ENCODE peak calls at places on chromosomes 3 and 15, in four cellular contexts. J is transverse colon, S is HepG2, W is breast epithelium. C is an unnamed sample.

GRCh38 chr15:90000175-90000923 is 775 bp upstream of the ZNF710 start:
- DNase-seq in J (peak), S (no peak), W (no peak), C (peak)

GRCh38 chr15:40930430-40931299 is 1.5 kb downstream of the DLL4 start:
- DNase-seq in J (peak), S (peak), W (no peak), C (no peak)

GRCh38 chr3:80079886-80080285 is 312.1 kb upstream of the ROBO1 start:
- DNase-seq in J (no peak), S (no peak), W (no peak), C (no peak)

GRCh38 chr3:10822708-10823515 is 6.9 kb downstream of the SLC6A11 start:
- DNase-seq in J (no peak), S (peak), W (no peak), C (no peak)

GRCh38 chr3:188253800-188254452 is 100.0 kb downstream of the LPP start:
- DNase-seq in J (no peak), S (no peak), W (no peak), C (no peak)

GRCh38 chr3:102715030-102715697 is 280.3 kb downstream of the ZPLD1 start:
- DNase-seq in J (no peak), S (no peak), W (no peak), C (peak)

GRCh38 chr3:102441832-102442231 is 7.0 kb downstream of the ZPLD1 start:
- DNase-seq in J (no peak), S (no peak), W (no peak), C (no peak)

GRCh38 chr15:63945005-63945788 is 101.1 kb downstream of the DAPK2 start:
- DNase-seq in J (peak), S (peak), W (peak), C (peak)

GRCh38 chr15:31016446-31016915 is 25.1 kb upstream of the MTMR10 start:
- DNase-seq in J (no peak), S (no peak), W (no peak), C (no peak)

GRCh38 chr3:187679638-187680396 is 9.6 kb upstream of the SST start:
- DNase-seq in J (peak), S (peak), W (peak), C (peak)

GRCh38 chr15:56032366-56032765 is 39.0 kb upstream of the NEDD4 start:
- DNase-seq in J (no peak), S (peak), W (no peak), C (no peak)

GRCh38 chr15:30791776-30792175 is 111.9 kb upstream of the FAN1 start:
- DNase-seq in J (no peak), S (no peak), W (no peak), C (no peak)

GRCh38 chr3:22887664-22888291 is 315.3 kb upstream of the UBE2E2 start:
- DNase-seq in J (peak), S (no peak), W (no peak), C (peak)

GRCh38 chr15:88920186-88920891 is 7.2 kb upstream of the MFGE8 start:
- DNase-seq in J (no peak), S (no peak), W (no peak), C (no peak)

GRCh38 chr3:81651139-81651538 is 110.3 kb downstream of the GBE1 start:
- DNase-seq in J (no peak), S (no peak), W (no peak), C (no peak)

GRCh38 chr15:65638681-65639089 is 16.9 kb downstream of the SLC24A1 start:
- DNase-seq in J (no peak), S (peak), W (no peak), C (peak)

GRCh38 chr3:107421881-107422280 is 44.6 kb downstream of the CCDC54 start:
- DNase-seq in J (no peak), S (no peak), W (no peak), C (no peak)

GRCh38 chr3:16338124-16338523 is 73.1 kb downstream of the OXNAD1 start:
- DNase-seq in J (peak), S (no peak), W (no peak), C (peak)

GRCh38 chr3:139557041-139557440 is 17.5 kb upstream of the RBP1 start:
- DNase-seq in J (no peak), S (no peak), W (no peak), C (no peak)

GRCh38 chr3:68986496-68987208 is 26.8 kb downstream of the EOGT start:
- DNase-seq in J (no peak), S (no peak), W (no peak), C (no peak)

GRCh38 chr3:75863878-75864277 is 78.5 kb upstream of the ZNF717 start:
- DNase-seq in J (no peak), S (no peak), W (no peak), C (no peak)

GRCh38 chr15:23441204-23441603 is 5.8 kb downstream of the GOLGA6L2 start:
- DNase-seq in J (no peak), S (no peak), W (no peak), C (no peak)

GRCh38 chr3:20451170-20451569 is 265.2 kb upstream of the SGO1 start:
- DNase-seq in J (no peak), S (no peak), W (no peak), C (no peak)

GRCh38 chr3:35537265-35537664 is 102.1 kb upstream of the ARPP21 start:
- DNase-seq in J (no peak), S (no peak), W (no peak), C (no peak)

GRCh38 chr3:186882881-186883685 is 40.6 kb downstream of the ADIPOQ start:
- DNase-seq in J (no peak), S (peak), W (no peak), C (no peak)

GRCh38 chr3:156837130-156837529 is 11.0 kb downstream of the LEKR1 start:
- DNase-seq in J (no peak), S (no peak), W (no peak), C (no peak)

GRCh38 chr3:124934577-124934976 is at the start of gene MUC13:
- DNase-seq in J (no peak), S (peak), W (no peak), C (no peak)

GRCh38 chr3:46711305-46711704 is 6.4 kb downstream of the PRSS50 start:
- DNase-seq in J (no peak), S (peak), W (peak), C (no peak)

GRCh38 chr15:76932090-76932966 is 779 bp downstream of the RCN2 start:
- DNase-seq in J (no peak), S (no peak), W (no peak), C (no peak)

GRCh38 chr3:136783708-136784191 is 31.6 kb upstream of the STAG1 start:
- DNase-seq in J (no peak), S (no peak), W (no peak), C (no peak)

GRCh38 chr3:1350885-1351284 is 258.1 kb downstream of the CNTN6 start:
- DNase-seq in J (no peak), S (no peak), W (no peak), C (no peak)

DNA sequence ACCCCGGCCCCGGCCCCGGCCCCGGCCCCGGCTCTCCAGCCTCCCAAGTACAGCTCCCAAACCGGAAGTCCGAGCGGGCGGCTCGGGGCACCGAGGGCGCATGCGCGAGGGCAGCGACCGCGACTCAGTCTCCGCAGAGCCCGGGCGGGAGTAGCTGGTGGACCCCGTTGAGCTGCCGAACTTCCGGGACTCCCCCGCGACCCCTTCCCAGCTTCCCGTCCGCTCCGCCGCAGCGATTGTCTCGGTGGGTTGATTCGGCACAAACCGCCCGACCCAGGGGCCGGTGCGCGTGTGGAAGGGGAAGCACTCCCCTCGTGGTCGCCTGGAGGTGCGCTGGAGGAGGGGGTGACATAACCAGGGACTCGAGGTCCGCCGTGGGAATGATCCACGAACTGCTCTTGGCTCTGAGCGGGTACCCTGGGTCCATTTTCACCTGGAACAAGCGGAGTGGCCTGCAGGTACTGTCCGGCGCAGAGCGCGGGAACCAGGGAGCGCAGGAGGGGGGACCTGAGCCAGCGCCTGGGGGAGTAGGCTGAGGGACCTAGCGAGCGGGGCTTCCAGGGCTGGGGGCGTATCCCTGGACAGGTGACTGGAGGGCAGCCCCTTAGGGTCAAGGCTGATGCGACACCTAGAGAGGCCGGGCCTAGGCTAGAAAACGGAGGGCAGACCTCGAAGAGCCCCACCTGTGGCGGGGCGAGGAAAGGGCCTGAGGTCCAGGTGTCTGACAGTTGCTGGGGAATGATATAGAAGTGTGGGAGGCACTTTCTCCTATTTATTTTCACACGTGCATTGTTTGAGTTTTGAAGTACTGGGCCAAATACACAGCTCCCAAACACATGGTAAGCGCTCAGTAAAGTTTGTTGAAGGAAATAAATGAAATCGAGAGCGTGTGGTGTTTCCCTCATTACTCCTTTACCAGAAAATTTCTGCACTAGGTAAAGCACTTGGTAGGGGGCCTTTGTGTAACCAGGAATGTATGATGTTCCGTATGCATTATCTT is at the start of the genes TUBGCP4 and ZSCAN29:
- DNase-seq in J (peak), S (peak), W (peak), C (peak)
- TF ChIP-seq POLR2AphosphoS5 in J (no peak), S (peak), W (peak), C (peak)

DNA sequence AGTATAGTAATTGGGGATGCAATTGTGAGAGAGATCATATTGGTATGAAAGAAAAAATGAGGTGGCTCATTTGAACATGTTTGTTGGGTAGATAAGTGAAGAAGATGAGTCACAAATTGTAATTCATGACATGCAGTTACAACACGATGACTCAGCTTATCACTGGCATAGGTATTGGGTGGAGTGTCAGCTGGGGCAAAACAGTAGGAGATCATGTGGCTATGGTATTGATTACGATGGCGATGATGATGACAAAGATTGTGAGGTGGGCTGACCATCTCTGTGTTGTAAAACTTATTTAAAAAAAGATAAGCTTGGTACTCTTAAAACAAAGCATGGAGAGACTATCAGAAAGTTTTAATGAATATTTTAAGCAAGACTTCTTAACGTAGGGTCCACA is 11.6 kb upstream of the DPH6 start:
- DNase-seq in J (no peak), S (peak), W (no peak), C (no peak)
- H3K27ac ChIP-seq in J (no peak), S (no peak), W (no peak), C (no peak)

GRCh38 chr3:185582236-185582635 is 3.9 kb upstream of the SENP2 start:
- DNase-seq in J (no peak), S (no peak), W (no peak), C (no peak)
- TF ChIP-seq POLR2AphosphoS5 in J (no peak), S (no peak), W (no peak), C (no peak)

GRCh38 chr3:39220551-39221530 is 28.4 kb upstream of the XIRP1 start:
- DNase-seq in J (no peak), S (no peak), W (no peak), C (no peak)
- H3K27ac ChIP-seq in J (no peak), S (no peak), W (no peak), C (no peak)

DNA sequence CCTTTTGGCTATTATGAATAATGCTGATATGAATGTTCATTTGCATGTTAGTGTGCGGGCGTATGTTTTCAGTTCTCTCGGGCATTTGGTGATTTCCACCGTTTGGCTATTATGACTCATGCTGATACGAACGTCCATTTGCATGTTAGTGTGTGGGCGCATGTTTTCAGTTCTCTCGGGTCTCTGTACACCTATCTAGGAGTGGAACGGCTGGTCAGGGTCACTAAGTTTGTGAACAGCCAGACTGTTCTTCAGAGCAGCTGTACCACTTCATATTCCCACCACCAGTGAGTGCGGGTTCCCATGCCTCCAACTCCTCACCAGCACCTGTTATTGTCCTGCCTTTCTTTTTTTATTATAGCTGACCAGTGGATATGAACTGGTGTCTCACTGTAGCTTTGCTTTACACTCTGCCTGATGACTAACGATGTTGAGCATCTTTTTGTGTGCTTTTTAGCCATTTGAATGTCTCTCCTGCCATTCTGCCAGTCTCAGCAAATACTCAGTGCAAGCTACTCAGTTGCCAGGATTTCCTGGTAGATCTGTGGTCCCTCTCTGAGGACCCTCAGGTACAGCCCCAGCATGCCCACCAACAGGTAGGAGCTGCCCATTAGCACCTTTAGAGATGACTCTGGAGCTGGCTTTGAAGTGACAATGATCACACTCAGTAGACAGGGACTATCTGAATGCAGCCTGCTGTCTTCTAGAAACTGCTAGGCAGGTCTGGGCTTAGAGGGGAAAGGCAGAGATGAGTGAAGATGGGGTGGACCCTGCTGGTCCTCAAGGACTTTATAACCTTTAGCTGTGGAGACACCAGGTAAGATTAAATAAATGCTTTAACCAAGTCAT is 141.1 kb downstream of the XXYLT1 start:
- DNase-seq in J (no peak), S (no peak), W (no peak), C (no peak)
- TF ChIP-seq POLR2AphosphoS5 in J (no peak), S (no peak), W (no peak), C (no peak)

GRCh38 chr15:36753173-36753572 is 173.7 kb downstream of the CDIN1 start:
- DNase-seq in J (no peak), S (no peak), W (no peak), C (no peak)
- H3K27ac ChIP-seq in J (no peak), S (no peak), W (no peak), C (no peak)

DNA sequence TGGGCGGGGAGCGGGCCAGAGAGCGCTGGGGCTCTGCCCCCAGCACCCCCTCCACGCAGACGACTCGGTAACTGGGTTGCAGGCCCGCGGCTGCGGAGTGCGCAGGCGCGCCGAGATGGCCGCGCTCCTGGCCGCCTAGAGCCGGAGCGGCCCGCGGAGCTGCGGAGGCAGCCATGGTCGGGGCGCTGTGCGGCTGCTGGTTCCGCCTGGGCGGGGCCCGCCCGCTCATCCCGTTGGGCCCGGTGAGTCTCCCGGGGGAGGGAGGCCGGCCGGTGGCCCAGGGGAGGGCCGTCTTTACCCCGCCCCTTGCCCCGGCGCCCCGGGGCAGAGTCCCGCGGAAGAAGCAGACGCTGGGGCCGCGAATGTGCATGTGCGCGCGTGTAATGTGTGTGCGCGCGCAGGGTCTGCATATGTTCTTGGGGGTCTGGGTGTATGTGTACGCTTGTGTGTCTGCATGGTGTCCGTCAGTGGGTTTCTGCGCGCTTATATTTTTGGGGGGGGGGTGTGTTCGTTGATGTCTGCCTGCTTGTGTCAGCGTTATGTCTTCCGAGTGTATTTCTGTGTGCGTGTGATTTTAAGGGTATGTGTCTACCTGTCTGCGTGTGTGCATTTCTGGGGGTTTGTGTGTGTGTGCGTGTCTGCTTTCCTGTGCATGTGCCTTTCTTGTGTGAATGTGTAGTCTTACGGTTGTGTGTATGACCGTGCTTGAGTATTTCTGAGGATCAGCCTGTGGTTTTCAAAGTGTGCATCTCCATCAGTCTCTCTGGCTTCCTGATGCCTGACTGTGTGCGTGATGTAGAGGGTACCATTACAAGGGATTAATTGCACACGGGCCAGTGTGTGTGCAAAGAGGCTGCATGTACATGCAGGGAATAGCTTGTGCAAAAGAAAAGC is at the start of gene ABHD14A:
- DNase-seq in J (peak), S (peak), W (peak), C (peak)
- TF ChIP-seq POLR2AphosphoS5 in J (peak), S (peak), W (no peak), C (peak)

DNA sequence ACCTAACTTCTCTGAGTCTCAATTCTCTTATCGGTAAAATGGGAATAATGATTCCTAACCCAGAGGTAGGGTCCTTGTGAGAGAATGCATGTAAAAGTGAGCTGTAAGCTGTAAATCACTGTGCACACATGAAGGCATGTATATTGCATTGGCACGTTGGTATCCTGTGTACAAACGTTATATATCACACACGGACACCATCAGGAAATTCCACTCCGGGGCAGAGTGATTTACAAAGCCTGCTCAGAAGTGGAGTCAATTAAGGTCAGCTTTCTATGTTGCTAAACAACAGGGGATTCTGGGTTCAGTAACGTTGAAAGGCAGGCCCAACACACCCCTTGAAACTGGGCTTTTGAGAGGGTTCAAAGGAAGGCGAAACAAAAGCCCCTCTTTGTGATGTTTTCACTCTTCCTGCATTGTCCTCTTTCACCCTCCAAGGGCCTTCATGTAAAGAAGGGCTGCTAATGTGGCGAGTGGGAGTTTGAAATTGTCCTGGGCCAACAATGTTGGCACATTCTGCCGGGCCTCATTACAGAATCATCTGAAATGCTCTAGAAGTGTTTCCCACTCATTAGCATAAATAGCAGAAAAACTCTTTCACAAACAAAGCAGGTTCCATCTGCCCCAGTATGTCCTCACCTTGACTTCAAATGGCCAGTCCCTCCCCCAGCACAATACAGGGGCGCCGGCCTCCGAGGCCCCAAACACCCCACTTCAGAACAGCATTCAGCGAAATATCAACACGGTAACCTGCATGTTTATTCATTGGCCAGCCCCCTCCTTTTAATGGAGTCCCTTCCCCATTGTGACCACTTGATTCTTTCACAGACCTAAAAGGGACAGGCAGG is 76.3 kb downstream of the HES1 start:
- DNase-seq in J (no peak), S (no peak), W (no peak), C (no peak)
- H3K27ac ChIP-seq in J (no peak), S (no peak), W (peak), C (no peak)

C was measured in HL-60.